ENCODE peak calls at places on chromosomes 7 and 10, in ten cellular contexts. Y is body of pancreas; F is lower lobe of right lung; E is upper lobe of left lung; V is tibial artery; D is fibroblast of lung; L is naive thymus-derived CD4-positive, alpha-beta T cell; B is SJCRH30; I is adrenal gland; G is gastrocnemius medialis. A is an unnamed sample.
A peak's percentile ranks its signal among the peaks of the same experiment; 100 is the strongest.

GRCh38 chr10:133150226-133150625 is 9.8 kb upstream of the KNDC1 start:
- DNase-seq in Y (no peak), F (no peak), E (no peak), V (no peak), D (no peak), L (no peak), B (no peak), I (no peak), G (no peak), A (no peak)

GRCh38 chr10:101693701-101694055 is 1.3 kb downstream of the FBXW4 start:
- DNase-seq in Y (peak; percentile 16), F (no peak), E (no peak), V (peak; percentile 24), D (peak; percentile 66), L (no peak), B (no peak), I (no peak), G (no peak), A (no peak)

GRCh38 chr10:79438021-79438698 is 7.3 kb downstream of the ZCCHC24 start:
- DNase-seq in Y (no peak), F (no peak), E (no peak), V (no peak), D (no peak), L (no peak), B (no peak), I (no peak), G (no peak), A (no peak)

GRCh38 chr7:47581442-47581820 is 480 bp downstream of the TNS3 start:
- DNase-seq in Y (peak; percentile 53), F (no peak), E (peak; percentile 89), V (no peak), D (no peak), L (no peak), B (peak; percentile 48), I (no peak), G (no peak), A (no peak)

GRCh38 chr7:21089653-21090052 is 303.0 kb upstream of the SP8 start:
- DNase-seq in Y (no peak), F (no peak), E (no peak), V (no peak), D (no peak), L (no peak), B (no peak), I (no peak), G (no peak), A (no peak)

GRCh38 chr7:151460474-151460855 is 20.5 kb upstream of the CRYGN start:
- DNase-seq in Y (peak; percentile 68), F (no peak), E (peak; percentile 69), V (peak; percentile 71), D (no peak), L (no peak), B (no peak), I (peak; percentile 73), G (peak; percentile 57), A (peak; percentile 77)

GRCh38 chr10:132588301-132589013 is 50.9 kb downstream of the INPP5A start:
- DNase-seq in Y (no peak), F (peak; percentile 76), E (no peak), V (no peak), D (no peak), L (no peak), B (no peak), I (no peak), G (peak; percentile 43), A (no peak)

GRCh38 chr7:106246941-106247826 is 37.6 kb downstream of the NAMPT start:
- DNase-seq in Y (no peak), F (no peak), E (no peak), V (no peak), D (no peak), L (no peak), B (no peak), I (no peak), G (no peak), A (no peak)

GRCh38 chr10:33195608-33196376 is 138.7 kb downstream of the NRP1 start:
- DNase-seq in Y (no peak), F (no peak), E (no peak), V (no peak), D (peak; percentile 82), L (no peak), B (no peak), I (no peak), G (no peak), A (no peak)

GRCh38 chr7:44378744-44379143 is 53.4 kb upstream of the CAMK2B start:
- DNase-seq in Y (no peak), F (no peak), E (no peak), V (no peak), D (peak; percentile 90), L (no peak), B (no peak), I (no peak), G (no peak), A (no peak)

GRCh38 chr7:157077021-157077420 is 61.7 kb upstream of the UBE3C start:
- DNase-seq in Y (no peak), F (no peak), E (no peak), V (no peak), D (no peak), L (no peak), B (no peak), I (no peak), G (no peak), A (no peak)

GRCh38 chr10:7635431-7636125 is 31.2 kb downstream of the ITIH5 start:
- DNase-seq in Y (no peak), F (no peak), E (no peak), V (no peak), D (no peak), L (no peak), B (no peak), I (no peak), G (no peak), A (no peak)

DNA sequence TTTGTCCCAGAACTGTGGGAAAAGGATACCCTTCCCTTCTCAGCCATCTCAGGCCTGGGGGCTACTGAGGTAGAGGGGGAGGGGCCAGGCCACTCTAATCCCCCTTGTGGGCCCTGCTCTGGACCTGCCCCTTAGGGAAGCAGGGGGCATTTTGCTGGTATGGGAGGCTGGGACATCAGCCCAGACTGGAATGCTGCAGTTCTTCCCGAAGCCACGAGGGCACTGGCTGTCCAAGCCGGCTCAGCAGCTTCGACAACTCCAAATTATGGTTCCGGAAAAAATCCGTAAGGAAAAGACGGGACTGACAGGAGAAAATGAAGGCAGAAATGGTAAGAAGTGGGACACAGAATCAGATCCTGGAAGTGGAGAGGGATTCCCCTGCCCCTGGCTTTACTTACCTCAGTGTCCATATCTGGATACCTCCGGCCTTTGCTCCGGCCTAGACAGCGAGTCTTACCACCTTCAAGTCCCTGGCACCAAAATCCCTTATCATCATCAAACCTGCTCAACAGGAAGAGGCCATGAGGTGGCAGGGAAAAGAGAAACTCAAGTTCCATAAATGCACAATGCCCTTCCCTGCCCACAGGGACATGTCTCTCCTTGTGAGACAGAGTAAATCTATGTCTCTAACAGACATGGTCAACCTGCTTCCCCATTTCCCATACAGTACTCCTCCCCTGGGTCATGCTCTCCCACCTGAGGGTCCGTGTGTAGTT is 9.0 kb downstream of the NDST2 start:
- DNase-seq in Y (no peak), F (no peak), E (no peak), V (no peak), D (no peak), L (no peak), B (no peak), I (peak; percentile 26), G (no peak), A (peak; percentile 49)
- H3K36me3 ChIP-seq in Y (peaks cover 50% of the 10 kb centered on the region), F (peaks cover 98% of the 10 kb centered on the region), E (peaks cover 99% of the 10 kb centered on the region), V (peaks cover 100% of the 10 kb centered on the region), D (peaks cover 28% of the 10 kb centered on the region), L (peaks cover 81% of the 10 kb centered on the region), B (peaks cover 54% of the 10 kb centered on the region), I (peaks cover 100% of the 10 kb centered on the region), G (no peaks in the 10 kb centered on the region), A (peaks cover 11% of the 10 kb centered on the region)

GRCh38 chr7:18547509-18548187 is 52.1 kb downstream of the HDAC9 start:
- DNase-seq in Y (no peak), F (no peak), E (no peak), V (no peak), D (no peak), L (no peak), B (peak; percentile 20), I (no peak), G (no peak), A (no peak)
- H3K27ac ChIP-seq in Y (no peak overlapping the region), F (no peak overlapping the region), E (no peak overlapping the region), V (no peak overlapping the region), D (no peak overlapping the region), L (no peak overlapping the region), B (no peak overlapping the region), I (no peak overlapping the region), G (no peak overlapping the region), A (no peak overlapping the region)

DNA sequence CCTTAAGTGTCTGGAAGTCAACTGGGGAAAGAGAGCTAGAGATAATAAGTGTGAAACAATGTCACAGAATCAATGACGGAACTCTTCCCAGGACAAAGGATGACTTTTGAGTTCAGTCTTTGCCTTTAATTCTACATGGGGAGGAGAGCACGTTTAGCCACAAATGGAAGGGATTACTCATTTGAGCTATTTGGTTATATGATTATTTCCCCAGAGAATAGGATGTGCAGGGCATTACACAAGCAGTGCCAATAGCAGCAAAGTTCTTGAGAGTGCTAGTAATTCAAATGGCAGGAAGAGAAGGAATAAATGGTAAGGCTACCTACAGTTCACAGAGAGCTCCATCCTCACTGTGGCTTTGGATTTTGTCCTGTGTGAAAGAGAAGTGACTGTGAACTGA is 6.0 kb downstream of the EGFR start:
- DNase-seq in Y (no peak), F (no peak), E (no peak), V (no peak), D (peak; percentile 43), L (no peak), B (no peak), I (no peak), G (no peak), A (no peak)
- H3K4me1 ChIP-seq in Y (peaks cover 55% of the 10 kb centered on the region), F (peaks cover 42% of the 10 kb centered on the region), E (peaks cover 49% of the 10 kb centered on the region), V (peaks cover 44% of the 10 kb centered on the region), D (peaks cover 41% of the 10 kb centered on the region), L (no peaks in the 10 kb centered on the region), B (no peaks in the 10 kb centered on the region), I (no peaks in the 10 kb centered on the region), G (peaks cover 30% of the 10 kb centered on the region), A (peaks cover 65% of the 10 kb centered on the region)

GRCh38 chr10:48811917-48812316 is 127.2 kb downstream of the WDFY4 start:
- DNase-seq in Y (no peak), F (no peak), E (no peak), V (no peak), D (peak; percentile 10), L (no peak), B (no peak), I (no peak), G (no peak), A (no peak)

GRCh38 chr10:48817141-48817540 is 122.5 kb downstream of the LRRC18 start:
- DNase-seq in Y (no peak), F (no peak), E (peak; percentile 47), V (no peak), D (no peak), L (no peak), B (no peak), I (no peak), G (no peak), A (no peak)

GRCh38 chr10:48814933-48815332 is 124.7 kb downstream of the LRRC18 start:
- DNase-seq in Y (no peak), F (no peak), E (no peak), V (no peak), D (no peak), L (no peak), B (no peak), I (no peak), G (no peak), A (no peak)

GRCh38 chr10:48811461-48811860 is 126.8 kb downstream of the WDFY4 start:
- DNase-seq in Y (no peak), F (no peak), E (no peak), V (no peak), D (peak; percentile 39), L (no peak), B (no peak), I (no peak), G (no peak), A (no peak)

GRCh38 chr10:48813825-48814224 is 125.8 kb downstream of the LRRC18 start:
- DNase-seq in Y (no peak), F (no peak), E (no peak), V (no peak), D (no peak), L (no peak), B (no peak), I (no peak), G (no peak), A (no peak)
- H3K36me3 ChIP-seq in Y (no peaks in the 10 kb centered on the region), F (peaks cover 10% of the 10 kb centered on the region), E (no peaks in the 10 kb centered on the region), V (no peaks in the 10 kb centered on the region), D (no peaks in the 10 kb centered on the region), L (no peaks in the 10 kb centered on the region), B (no peaks in the 10 kb centered on the region), I (no peaks in the 10 kb centered on the region), G (no peaks in the 10 kb centered on the region), A (no peaks in the 10 kb centered on the region)

A was measured in psoas muscle.